ENCODE peak calls at places on chromosomes 5 and 9, in ten cellular contexts. Y, R, C, K, S, T, I, V, N and Q are unnamed samples.

GRCh38 chr9:101307041-101307440 is 77.8 kb downstream of the BAAT start:
- DNase-seq in Y (no peak), R (no peak), C (no peak), K (no peak), S (no peak), T (no peak), I (no peak), V (no peak), N (no peak), Q (no peak)

GRCh38 chr5:9898319-9898718 is 268.2 kb upstream of the TAS2R1 start:
- DNase-seq in Y (no peak), R (peak; percentile 49), C (no peak), K (peak; percentile 29), S (peak; percentile 16), T (no peak), I (no peak), V (no peak), N (no peak), Q (peak; percentile 52)

GRCh38 chr5:105168806-105169205 is 1606.2 kb upstream of the NUDT12 start:
- DNase-seq in Y (no peak), R (no peak), C (no peak), K (no peak), S (no peak), T (no peak), I (no peak), V (no peak), N (no peak), Q (no peak)

GRCh38 chr9:116390306-116391228 is 237.0 kb downstream of the PAPPA start:
- DNase-seq in Y (no peak), R (no peak), C (no peak), K (peak; percentile 31), S (no peak), T (no peak), I (no peak), V (no peak), N (no peak), Q (no peak)

GRCh38 chr5:37412515-37412914 is 33.4 kb downstream of the WDR70 start:
- DNase-seq in Y (no peak), R (no peak), C (no peak), K (no peak), S (no peak), T (no peak), I (no peak), V (no peak), N (no peak), Q (no peak)

GRCh38 chr5:80990971-80991370 is 30.8 kb downstream of the RASGRF2 start:
- DNase-seq in Y (no peak), R (no peak), C (no peak), K (no peak), S (no peak), T (no peak), I (peak; percentile 77), V (no peak), N (no peak), Q (peak; percentile 22)

GRCh38 chr5:139950436-139950835 is 92.7 kb downstream of the NRG2 start:
- DNase-seq in Y (peak; percentile 3), R (no peak), C (no peak), K (no peak), S (no peak), T (no peak), I (no peak), V (no peak), N (no peak), Q (no peak)

GRCh38 chr5:169119287-169120048 is 181.5 kb downstream of the SLIT3 start:
- DNase-seq in Y (no peak), R (no peak), C (no peak), K (no peak), S (no peak), T (no peak), I (no peak), V (no peak), N (no peak), Q (no peak)

GRCh38 chr5:10703676-10704075 is 57.4 kb downstream of the DAP start:
- DNase-seq in Y (no peak), R (no peak), C (no peak), K (no peak), S (no peak), T (no peak), I (peak; percentile 69), V (no peak), N (no peak), Q (no peak)

GRCh38 chr5:172453206-172453985 is 929 bp downstream of the SH3PXD2B start:
- DNase-seq in Y (peak; percentile 67), R (peak; percentile 88), C (no peak), K (peak; percentile 89), S (no peak), T (no peak), I (peak; percentile 58), V (no peak), N (peak; percentile 78), Q (peak; percentile 66)

GRCh38 chr5:42547146-42547545 is 123.9 kb downstream of the GHR start:
- DNase-seq in Y (no peak), R (no peak), C (no peak), K (peak; percentile 68), S (no peak), T (no peak), I (no peak), V (no peak), N (no peak), Q (no peak)

GRCh38 chr9:72292874-72293607 is 72.0 kb downstream of the ZFAND5 start:
- DNase-seq in Y (peak; percentile 24), R (no peak), C (no peak), K (peak; percentile 81), S (no peak), T (no peak), I (no peak), V (no peak), N (no peak), Q (no peak)

GRCh38 chr9:15642369-15642962 is 89.6 kb downstream of the CCDC171 start:
- DNase-seq in Y (peak; percentile 19), R (peak; percentile 45), C (no peak), K (peak; percentile 69), S (peak; percentile 8), T (no peak), I (no peak), V (no peak), N (no peak), Q (no peak)

GRCh38 chr5:168114444-168115017 is 176.9 kb upstream of the WWC1 start:
- DNase-seq in Y (peak; percentile 83), R (peak; percentile 66), C (no peak), K (peak; percentile 77), S (no peak), T (no peak), I (no peak), V (no peak), N (no peak), Q (peak; percentile 86)

GRCh38 chr5:15286659-15287058 is 213.3 kb upstream of the FBXL7 start:
- DNase-seq in Y (no peak), R (peak; percentile 27), C (no peak), K (peak; percentile 28), S (no peak), T (no peak), I (no peak), V (no peak), N (no peak), Q (no peak)

GRCh38 chr5:53111139-53111538 is 1.6 kb upstream of the MOCS2 start:
- DNase-seq in Y (no peak), R (no peak), C (no peak), K (no peak), S (no peak), T (no peak), I (no peak), V (no peak), N (no peak), Q (no peak)

GRCh38 chr9:111743275-111743674 is 51.5 kb downstream of the SHOC1 start:
- DNase-seq in Y (no peak), R (no peak), C (no peak), K (no peak), S (no peak), T (no peak), I (peak; percentile 67), V (no peak), N (no peak), Q (no peak)

GRCh38 chr5:17185776-17186175 is 31.7 kb upstream of the BASP1 start:
- DNase-seq in Y (no peak), R (no peak), C (no peak), K (no peak), S (peak; percentile 89), T (no peak), I (no peak), V (no peak), N (peak; percentile 81), Q (no peak)

GRCh38 chr9:77449177-77450092 is 198.7 kb downstream of the GNA14 start:
- DNase-seq in Y (no peak), R (no peak), C (no peak), K (peak; percentile 80), S (no peak), T (no peak), I (peak; percentile 85), V (no peak), N (no peak), Q (no peak)

GRCh38 chr9:134575817-134576176 is 65.8 kb upstream of the COL5A1 start:
- DNase-seq in Y (no peak), R (no peak), C (no peak), K (no peak), S (no peak), T (no peak), I (no peak), V (no peak), N (no peak), Q (no peak)

GRCh38 chr5:133226186-133226585 is 174.4 kb downstream of the HSPA4 start:
- DNase-seq in Y (no peak), R (no peak), C (no peak), K (no peak), S (no peak), T (no peak), I (no peak), V (no peak), N (no peak), Q (no peak)

GRCh38 chr5:42993516-42994284 is 46.4 kb downstream of the ANXA2R start:
- DNase-seq in Y (no peak), R (peak; percentile 37), C (peak; percentile 61), K (no peak), S (no peak), T (no peak), I (no peak), V (no peak), N (no peak), Q (no peak)

GRCh38 chr9:121439711-121440110 is 59.9 kb downstream of the GGTA1 start:
- DNase-seq in Y (no peak), R (no peak), C (no peak), K (peak; percentile 26), S (no peak), T (no peak), I (no peak), V (no peak), N (no peak), Q (no peak)

GRCh38 chr5:120507826-120508463 is 43.8 kb downstream of the PRR16 start:
- DNase-seq in Y (no peak), R (no peak), C (no peak), K (no peak), S (no peak), T (no peak), I (no peak), V (no peak), N (no peak), Q (no peak)

GRCh38 chr9:36924071-36924470 is 110.0 kb downstream of the PAX5 start:
- DNase-seq in Y (no peak), R (no peak), C (no peak), K (peak; percentile 70), S (peak; percentile 12), T (no peak), I (no peak), V (no peak), N (no peak), Q (no peak)

GRCh38 chr5:122835681-122836080 is 9.7 kb upstream of the SNX24 start:
- DNase-seq in Y (no peak), R (no peak), C (no peak), K (no peak), S (no peak), T (no peak), I (no peak), V (no peak), N (no peak), Q (no peak)

GRCh38 chr5:126070481-126070880 is 352.7 kb upstream of the GRAMD2B start:
- DNase-seq in Y (no peak), R (no peak), C (no peak), K (no peak), S (no peak), T (no peak), I (no peak), V (no peak), N (no peak), Q (no peak)

GRCh38 chr5:88824892-88825781 is 57.8 kb downstream of the MEF2C start:
- DNase-seq in Y (no peak), R (no peak), C (no peak), K (peak; percentile 16), S (peak; percentile 3), T (no peak), I (no peak), V (no peak), N (no peak), Q (no peak)